ENCODE peak calls at places on chromosomes 16 and 17, in four cellular contexts. D, U, O and S are unnamed samples.

GRCh38 chr17:63476857-63477470 is at the start of gene ACE:
- DNase-seq in D (peak), O (peak), U (peak), S (no peak)

GRCh38 chr16:79607587-79607986 is 7.0 kb upstream of the MAF start:
- DNase-seq in O (no peak), U (peak), D (peak), S (no peak)

GRCh38 chr17:2068101-2068518 is 13.2 kb downstream of the HIC1 start:
- DNase-seq in D (peak), O (no peak), U (peak), S (no peak)

GRCh38 chr17:31400481-31400950 is 9.0 kb downstream of the RAB11FIP4 start:
- DNase-seq in D (no peak), O (no peak), U (no peak), S (no peak)

GRCh38 chr16:66842765-66843164 is 1.4 kb upstream of the CA7 start:
- DNase-seq in O (no peak), D (no peak), U (peak), S (no peak)

GRCh38 chr16:4038448-4038847 is 77.8 kb downstream of the ADCY9 start:
- DNase-seq in D (no peak), U (no peak), O (no peak), S (no peak)

GRCh38 chr16:78742501-78743283 is 643.2 kb downstream of the WWOX start:
- DNase-seq in U (no peak), O (no peak), D (peak), S (no peak)

GRCh38 chr16:66473654-66474519 is 46.8 kb downstream of the BEAN1 start:
- DNase-seq in O (no peak), U (peak), D (no peak), S (no peak)

GRCh38 chr16:58644765-58645487 is 15.3 kb upstream of the CNOT1 start:
- DNase-seq in U (no peak), D (no peak), O (no peak), S (no peak)

GRCh38 chr17:30413109-30413508 is 34.4 kb downstream of the CPD start:
- DNase-seq in O (no peak), U (peak), D (no peak), S (no peak)

GRCh38 chr16:82653550-82654511 is 27.1 kb downstream of the CDH13 start:
- DNase-seq in O (no peak), D (peak), U (peak), S (peak)

GRCh38 chr16:17204248-17205043 is 266.3 kb downstream of the XYLT1 start:
- DNase-seq in O (no peak), D (no peak), U (no peak), S (no peak)

GRCh38 chr17:72987166-72987565 is 105.3 kb downstream of the SLC39A11 start:
- DNase-seq in U (no peak), D (no peak), O (no peak), S (no peak)

GRCh38 chr17:75693500-75694481 is 26.7 kb downstream of the SAP30BP start:
- DNase-seq in D (peak), U (peak), O (peak), S (no peak)

GRCh38 chr17:10875411-10875810 is 37.5 kb upstream of the PIRT start:
- DNase-seq in O (peak), D (peak), U (peak), S (no peak)

GRCh38 chr17:80877095-80877828 is 114.4 kb upstream of the CHMP6 start:
- DNase-seq in O (no peak), D (no peak), U (no peak), S (no peak)

GRCh38 chr16:46923513-46924295 is 39.5 kb downstream of the GPT2 start:
- DNase-seq in D (no peak), O (no peak), U (peak), S (no peak)

GRCh38 chr17:41178843-41179616 is 1.0 kb upstream of the KRTAP4-2 start:
- DNase-seq in O (no peak), D (no peak), U (peak), S (no peak)

GRCh38 chr16:57594531-57595031 is 33.8 kb upstream of the ADGRG1 start:
- DNase-seq in D (no peak), U (no peak), O (no peak), S (no peak)

GRCh38 chr17:17774009-17774881 is 62.5 kb downstream of the SREBF1 start:
- DNase-seq in D (peak), O (no peak), U (peak), S (no peak)
- TF ChIP-seq EZH2 in D (no peak), O (no peak), U (no peak), S (no peak)

DNA sequence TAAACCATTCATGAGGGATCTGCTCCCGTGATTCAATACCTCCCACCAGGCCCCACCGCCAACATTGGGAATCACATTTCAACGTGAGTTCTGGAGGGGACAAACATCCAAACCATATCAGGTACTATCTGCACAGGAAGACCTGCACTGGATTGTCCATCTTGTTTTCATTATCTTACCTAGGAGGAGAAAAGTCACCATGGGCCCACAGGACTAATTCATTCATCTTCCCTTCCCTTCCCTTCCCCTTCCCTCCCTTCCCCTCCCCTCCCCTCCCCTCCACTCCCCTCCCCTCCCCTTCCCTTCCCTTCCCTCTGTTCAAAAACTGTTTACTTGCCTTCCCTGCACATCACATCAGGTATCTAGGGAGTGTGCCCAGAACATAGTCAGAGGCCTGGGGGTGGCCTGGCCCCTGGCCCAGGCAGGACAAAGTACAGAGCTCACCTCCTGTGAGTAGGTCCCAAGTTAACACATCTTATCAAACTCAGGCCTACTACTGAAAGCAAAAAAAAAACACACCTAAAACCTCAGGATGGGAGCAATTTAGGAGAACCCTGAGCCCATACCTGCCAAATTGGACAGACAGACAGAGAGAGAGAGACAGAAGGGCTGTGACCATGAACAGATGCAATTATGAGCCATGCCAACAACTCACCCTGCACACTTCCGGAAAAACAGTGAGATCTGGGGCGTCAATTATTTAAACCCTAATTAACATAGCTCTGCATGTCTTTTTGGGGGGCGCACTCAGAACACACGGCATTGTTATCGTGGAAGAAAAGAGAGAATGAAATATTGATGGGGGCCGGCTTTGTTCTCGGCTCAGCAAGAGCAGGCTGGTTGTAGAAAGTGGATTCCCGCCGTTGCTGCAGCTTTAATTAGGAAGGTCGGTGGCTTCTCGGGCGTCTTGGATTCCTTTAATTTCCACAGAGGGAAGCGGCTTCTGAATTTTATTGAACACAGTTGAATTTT is 151.2 kb downstream of the IRX5 start:
- DNase-seq in U (no peak), O (no peak), D (no peak), S (no peak)
- H3K4me3 ChIP-seq in U (no peak), O (no peak), D (no peak), S (no peak)

GRCh38 chr17:47650525-47651522 is 1.1 kb downstream of the KPNB1 start:
- DNase-seq in U (peak), O (peak), D (peak), S (no peak)

GRCh38 chr17:47649972-47650524 is 329 bp downstream of the KPNB1 start:
- DNase-seq in D (no peak), O (peak), U (no peak), S (no peak)

GRCh38 chr17:47651704-47652103 is 2.0 kb downstream of the KPNB1 start:
- DNase-seq in D (no peak), U (no peak), O (no peak), S (no peak)

GRCh38 chr17:47652570-47652969 is 2.9 kb downstream of the KPNB1 start:
- DNase-seq in D (no peak), O (peak), U (peak), S (no peak)

GRCh38 chr17:47649153-47649971 is at the start of gene KPNB1:
- DNase-seq in D (peak), O (peak), U (peak), S (peak)
- TF ChIP-seq EZH2 in D (no peak), O (no peak), U (no peak), S (no peak)

DNA sequence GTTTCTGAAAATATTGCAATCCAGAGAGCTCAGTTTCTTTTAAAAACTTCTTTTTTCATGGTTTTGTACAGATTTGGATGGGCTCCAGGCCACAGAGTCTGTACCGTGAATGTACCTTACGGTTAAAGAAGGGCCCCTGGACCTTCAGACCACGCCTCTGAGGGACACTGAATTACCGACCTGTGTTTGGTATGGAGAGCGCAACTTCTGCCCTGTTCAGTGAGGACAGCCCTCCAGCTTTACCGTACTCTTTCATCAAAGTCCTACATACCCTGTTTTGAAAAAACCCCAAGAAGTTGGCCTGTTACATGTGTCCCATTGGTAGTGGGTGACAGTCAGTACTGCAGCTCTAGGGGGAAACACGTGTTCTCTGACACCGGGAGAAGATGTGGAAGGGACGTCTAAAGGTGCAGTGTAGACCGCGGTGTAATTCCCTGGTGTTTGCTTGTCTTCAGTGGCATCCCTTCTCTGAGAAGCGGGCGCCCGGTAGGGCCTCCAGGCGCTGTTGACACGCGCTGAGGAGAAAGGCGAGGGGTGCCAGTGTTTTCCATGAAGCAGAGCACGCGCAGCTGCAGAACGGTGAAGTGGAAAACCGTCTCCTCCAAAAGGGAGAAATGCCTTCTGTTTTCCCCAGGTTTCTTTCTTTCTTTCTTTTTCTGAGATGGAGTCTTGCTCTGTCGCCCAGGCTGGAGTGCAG is 6.2 kb downstream of the PGS1 start:
- DNase-seq in O (no peak), U (no peak), D (no peak), S (no peak)
- H3K4me3 ChIP-seq in O (no peak), U (no peak), D (no peak), S (no peak)

GRCh38 chr16:86758932-86759331 is 180.6 kb downstream of the FOXL1 start:
- DNase-seq in O (peak), D (no peak), U (no peak), S (no peak)

GRCh38 chr16:86762035-86762550 is 183.7 kb downstream of the FOXL1 start:
- DNase-seq in O (no peak), D (no peak), U (no peak), S (no peak)

GRCh38 chr16:86763819-86764218 is 185.5 kb downstream of the FOXL1 start:
- DNase-seq in U (peak), O (no peak), D (no peak), S (no peak)

GRCh38 chr16:86764551-86764950 is 186.2 kb downstream of the FOXL1 start:
- DNase-seq in O (no peak), U (no peak), D (no peak), S (no peak)

GRCh38 chr16:86761117-86761971 is 183.0 kb downstream of the FOXL1 start:
- DNase-seq in U (peak), O (peak), D (peak), S (no peak)
- TF ChIP-seq EZH2 in U (no peak), O (no peak), D (no peak), S (no peak)

GRCh38 chr16:73049051-73049910 is 1.4 kb upstream of the ZFHX3 start:
- DNase-seq in U (no peak), D (no peak), O (no peak), S (no peak)
- H3K4me3 ChIP-seq in U (peak), D (no peak), O (peak), S (no peak)

DNA sequence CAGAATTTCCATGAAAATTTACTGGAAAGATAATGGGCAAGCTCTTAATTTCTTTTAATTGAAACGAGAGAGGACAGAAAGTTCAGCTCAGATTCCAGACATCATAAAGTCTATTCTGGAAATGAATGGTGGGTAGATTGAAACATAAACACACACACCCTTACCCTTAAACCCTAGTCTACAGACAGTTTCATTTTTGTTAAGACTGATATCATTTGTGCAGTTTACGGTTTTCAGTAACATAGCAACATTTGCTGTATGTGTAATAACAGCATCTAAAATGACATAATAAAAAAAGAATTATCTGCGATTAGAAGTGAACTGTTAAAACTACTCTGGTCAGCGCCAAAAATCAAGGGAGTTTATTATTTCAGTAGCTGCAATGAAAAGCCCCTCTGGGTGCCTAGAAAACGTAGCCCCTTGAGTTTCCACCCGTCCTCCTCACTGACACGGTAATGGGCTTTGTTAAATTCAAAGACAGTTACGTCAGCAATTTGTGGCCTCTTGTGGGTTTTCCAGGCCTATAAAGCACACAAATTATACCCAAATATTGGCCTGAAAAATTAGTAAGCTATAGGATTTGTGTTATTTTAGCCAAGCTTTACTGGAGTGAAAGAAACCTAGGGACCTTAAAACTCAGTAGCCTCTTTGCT is 520.6 kb upstream of the SOX9 start:
- DNase-seq in O (no peak), D (no peak), U (peak), S (no peak)
- TF ChIP-seq EZH2 in O (no peak), D (no peak), U (no peak), S (no peak)

DNA sequence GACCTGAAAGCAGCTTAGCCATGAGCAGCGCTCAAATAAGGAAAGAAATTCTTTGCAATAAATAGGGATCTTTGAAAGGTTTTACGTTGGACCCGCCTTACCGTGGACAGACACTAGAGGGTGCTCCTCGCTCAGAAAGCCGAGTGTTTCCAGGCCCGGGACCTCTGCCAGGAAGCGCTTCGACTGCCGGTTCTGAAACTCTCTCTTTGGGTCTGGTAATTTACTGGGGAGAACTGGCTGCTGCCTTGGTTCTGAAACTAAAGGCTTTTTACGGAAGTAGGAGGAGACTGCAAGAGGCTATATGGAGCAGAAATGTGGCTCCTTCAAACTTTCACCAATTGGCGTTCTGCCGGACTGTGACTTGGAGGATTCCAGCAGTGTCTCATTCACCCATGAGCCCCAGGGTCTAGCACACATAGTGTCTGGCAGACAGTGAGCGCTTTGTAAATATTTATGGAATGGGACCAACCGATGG is 45.6 kb upstream of the HOXB9 start:
- DNase-seq in D (peak), U (peak), O (peak), S (peak)
- H3K4me3 ChIP-seq in D (peak), U (peak), O (peak), S (peak)

DNA sequence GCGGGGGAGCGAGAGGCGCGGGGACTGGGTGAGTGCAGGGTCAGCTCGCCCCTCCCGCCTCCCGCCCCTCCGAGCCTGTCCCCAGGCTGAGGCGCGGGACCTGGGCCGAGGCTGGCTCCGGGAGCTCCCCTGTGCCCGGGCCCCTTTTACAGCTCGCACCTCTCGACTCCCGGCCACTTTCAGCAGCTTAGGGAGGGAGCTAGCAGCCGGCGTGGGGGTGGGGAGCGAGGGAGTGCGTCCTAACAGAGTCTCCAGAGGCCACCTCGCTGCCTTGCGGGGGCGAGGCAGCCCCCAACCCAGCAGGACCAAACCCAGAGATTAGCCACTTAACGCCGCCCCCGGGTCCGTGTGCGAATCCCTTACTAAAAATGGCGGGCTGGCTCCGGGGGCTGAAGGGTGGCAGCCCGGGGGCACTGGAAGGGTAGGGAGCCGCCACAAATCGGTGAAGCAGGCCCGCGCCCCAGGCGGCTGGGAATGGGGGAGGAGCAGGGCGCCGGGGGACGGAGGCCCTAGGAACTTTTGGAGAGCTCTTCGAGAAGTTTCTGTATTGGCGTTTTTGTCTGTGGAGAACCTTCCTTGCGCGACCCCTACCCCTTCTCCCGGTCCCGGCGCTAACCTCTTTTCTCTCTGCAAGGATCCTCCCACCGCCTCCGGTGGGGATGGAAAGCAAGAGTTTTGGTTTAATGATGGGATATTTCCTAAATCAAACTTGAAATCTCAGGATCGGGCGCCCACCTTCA is 601 bp upstream of the IRX3 start:
- DNase-seq in O (no peak), D (no peak), U (no peak), S (no peak)
- TF ChIP-seq EZH2 in O (peak), D (peak), U (no peak), S (no peak)